ENCODE peak calls at places on chromosome 12, in six cellular contexts. One of them, this sample, is unnamed. For H3K4me1, the result is how much of the 10 kb centered on the place peaks cover.

GRCh38 chr12:96889273-96889933 is 17.7 kb upstream of the NEDD1 start:
- DNase-seq in astrocyte: peak
- DNase-seq in CD8-positive, alpha-beta T cell: no peak
- DNase-seq in cardiac muscle cell: peak
- DNase-seq in right cardiac atrium: no peak
- DNase-seq in pancreas: no peak
- DNase-seq in this sample: no peak

GRCh38 chr12:8665729-8666128 is 3.1 kb upstream of the MFAP5 start:
- DNase-seq in astrocyte: no peak
- DNase-seq in CD8-positive, alpha-beta T cell: no peak
- DNase-seq in cardiac muscle cell: no peak
- DNase-seq in right cardiac atrium: no peak
- DNase-seq in pancreas: no peak
- DNase-seq in this sample: no peak

GRCh38 chr12:118958520-118958919 is 22.8 kb upstream of the SRRM4 start:
- DNase-seq in astrocyte: no peak
- DNase-seq in CD8-positive, alpha-beta T cell: no peak
- DNase-seq in cardiac muscle cell: no peak
- DNase-seq in right cardiac atrium: no peak
- DNase-seq in pancreas: no peak
- DNase-seq in this sample: no peak

GRCh38 chr12:49873361-49873934 is 30.3 kb downstream of the FAIM2 start:
- DNase-seq in astrocyte: peak
- DNase-seq in CD8-positive, alpha-beta T cell: no peak
- DNase-seq in cardiac muscle cell: peak
- DNase-seq in right cardiac atrium: peak
- DNase-seq in pancreas: no peak
- DNase-seq in this sample: no peak

GRCh38 chr12:69613351-69613750 is 2.6 kb upstream of the LRRC10 start:
- DNase-seq in astrocyte: no peak
- DNase-seq in CD8-positive, alpha-beta T cell: no peak
- DNase-seq in cardiac muscle cell: no peak
- DNase-seq in right cardiac atrium: no peak
- DNase-seq in pancreas: no peak
- DNase-seq in this sample: no peak

GRCh38 chr12:28975564-28976340 is 173.3 kb upstream of the FAR2 start:
- DNase-seq in astrocyte: peak
- DNase-seq in CD8-positive, alpha-beta T cell: no peak
- DNase-seq in cardiac muscle cell: no peak
- DNase-seq in right cardiac atrium: no peak
- DNase-seq in pancreas: no peak
- DNase-seq in this sample: no peak

GRCh38 chr12:79688376-79689040 is 2.3 kb downstream of the PAWR start:
- DNase-seq in astrocyte: no peak
- DNase-seq in CD8-positive, alpha-beta T cell: no peak
- DNase-seq in cardiac muscle cell: no peak
- DNase-seq in right cardiac atrium: no peak
- DNase-seq in pancreas: no peak
- DNase-seq in this sample: peak

GRCh38 chr12:44972746-44973421 is 78.0 kb downstream of the DBX2 start:
- DNase-seq in astrocyte: no peak
- DNase-seq in CD8-positive, alpha-beta T cell: no peak
- DNase-seq in cardiac muscle cell: peak
- DNase-seq in right cardiac atrium: no peak
- DNase-seq in pancreas: no peak
- DNase-seq in this sample: peak

GRCh38 chr12:69214169-69214568 is 25.2 kb upstream of the CPSF6 start:
- DNase-seq in astrocyte: no peak
- DNase-seq in CD8-positive, alpha-beta T cell: no peak
- DNase-seq in cardiac muscle cell: no peak
- DNase-seq in right cardiac atrium: no peak
- DNase-seq in pancreas: no peak
- DNase-seq in this sample: no peak

GRCh38 chr12:130367003-130367402 is 29.3 kb downstream of the PIWIL1 start:
- DNase-seq in astrocyte: no peak
- DNase-seq in CD8-positive, alpha-beta T cell: no peak
- DNase-seq in cardiac muscle cell: no peak
- DNase-seq in right cardiac atrium: no peak
- DNase-seq in pancreas: no peak
- DNase-seq in this sample: no peak

GRCh38 chr12:124456133-124456651 is 111.2 kb downstream of the NCOR2 start:
- DNase-seq in astrocyte: no peak
- DNase-seq in CD8-positive, alpha-beta T cell: no peak
- DNase-seq in cardiac muscle cell: no peak
- DNase-seq in right cardiac atrium: no peak
- DNase-seq in pancreas: peak
- DNase-seq in this sample: no peak

GRCh38 chr12:122042910-122043309 is 21.2 kb downstream of the BCL7A start:
- DNase-seq in astrocyte: no peak
- DNase-seq in CD8-positive, alpha-beta T cell: no peak
- DNase-seq in cardiac muscle cell: no peak
- DNase-seq in right cardiac atrium: no peak
- DNase-seq in pancreas: no peak
- DNase-seq in this sample: no peak

GRCh38 chr12:62210422-62210821 is 49.8 kb upstream of the USP15 start:
- DNase-seq in astrocyte: peak
- DNase-seq in CD8-positive, alpha-beta T cell: peak
- DNase-seq in cardiac muscle cell: peak
- DNase-seq in right cardiac atrium: peak
- DNase-seq in pancreas: no peak
- DNase-seq in this sample: peak

GRCh38 chr12:59372971-59373370 is 222.9 kb upstream of the SLC16A7 start:
- DNase-seq in astrocyte: peak
- DNase-seq in CD8-positive, alpha-beta T cell: no peak
- DNase-seq in cardiac muscle cell: peak
- DNase-seq in right cardiac atrium: no peak
- DNase-seq in pancreas: no peak
- DNase-seq in this sample: no peak

GRCh38 chr12:51888316-51889215 is 663 bp downstream of the ANKRD33 start:
- DNase-seq in astrocyte: no peak
- DNase-seq in CD8-positive, alpha-beta T cell: no peak
- DNase-seq in cardiac muscle cell: no peak
- DNase-seq in right cardiac atrium: no peak
- DNase-seq in pancreas: peak
- DNase-seq in this sample: no peak
- H3K4me1 ChIP-seq in astrocyte: under half
- H3K4me1 ChIP-seq in CD8-positive, alpha-beta T cell: under half
- H3K4me1 ChIP-seq in cardiac muscle cell: under half
- H3K4me1 ChIP-seq in right cardiac atrium: under half
- H3K4me1 ChIP-seq in pancreas: under half
- H3K4me1 ChIP-seq in this sample: under half

GRCh38 chr12:54195080-54195479 is 6.3 kb upstream of the SMUG1 start:
- DNase-seq in astrocyte: no peak
- DNase-seq in CD8-positive, alpha-beta T cell: no peak
- DNase-seq in cardiac muscle cell: no peak
- DNase-seq in right cardiac atrium: no peak
- DNase-seq in pancreas: no peak
- DNase-seq in this sample: no peak

GRCh38 chr12:54195736-54196347 is 7.1 kb upstream of the SMUG1 start:
- DNase-seq in astrocyte: peak
- DNase-seq in CD8-positive, alpha-beta T cell: no peak
- DNase-seq in cardiac muscle cell: peak
- DNase-seq in right cardiac atrium: no peak
- DNase-seq in pancreas: no peak
- DNase-seq in this sample: no peak

GRCh38 chr12:54199034-54199433 is 10.2 kb upstream of the SMUG1 start:
- DNase-seq in astrocyte: no peak
- DNase-seq in CD8-positive, alpha-beta T cell: no peak
- DNase-seq in cardiac muscle cell: no peak
- DNase-seq in right cardiac atrium: no peak
- DNase-seq in pancreas: no peak
- DNase-seq in this sample: no peak

GRCh38 chr12:54196396-54196795 is 7.6 kb upstream of the SMUG1 start:
- DNase-seq in astrocyte: no peak
- DNase-seq in CD8-positive, alpha-beta T cell: no peak
- DNase-seq in cardiac muscle cell: no peak
- DNase-seq in right cardiac atrium: no peak
- DNase-seq in pancreas: no peak
- DNase-seq in this sample: no peak

GRCh38 chr12:54197037-54197909 is 8.5 kb upstream of the SMUG1 start:
- DNase-seq in astrocyte: peak
- DNase-seq in CD8-positive, alpha-beta T cell: no peak
- DNase-seq in cardiac muscle cell: no peak
- DNase-seq in right cardiac atrium: no peak
- DNase-seq in pancreas: no peak
- DNase-seq in this sample: no peak
- H3K4me1 ChIP-seq in astrocyte: under half
- H3K4me1 ChIP-seq in CD8-positive, alpha-beta T cell: under half
- H3K4me1 ChIP-seq in cardiac muscle cell: under half
- H3K4me1 ChIP-seq in right cardiac atrium: under half
- H3K4me1 ChIP-seq in pancreas: under half
- H3K4me1 ChIP-seq in this sample: under half

DNA sequence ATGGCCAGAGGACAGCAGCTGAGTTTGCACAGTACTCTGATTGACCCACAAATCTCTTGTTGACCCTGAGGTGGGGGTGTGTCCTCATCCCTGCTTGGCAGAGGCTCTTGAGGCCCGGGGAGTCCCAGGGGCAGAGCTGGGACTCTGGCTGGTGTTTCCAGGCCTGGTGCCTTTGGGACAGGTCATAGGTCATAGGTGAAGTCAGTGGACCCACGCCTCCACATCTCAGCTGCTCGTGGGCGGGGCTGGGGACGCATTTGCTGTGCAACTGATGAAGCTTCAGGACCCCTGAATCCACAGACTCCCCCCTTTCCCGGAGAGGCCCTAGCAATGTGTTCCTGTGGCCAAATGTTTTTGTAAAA is 404 bp upstream of the CACNA2D4 start:
- DNase-seq in astrocyte: no peak
- DNase-seq in CD8-positive, alpha-beta T cell: peak
- DNase-seq in cardiac muscle cell: no peak
- DNase-seq in right cardiac atrium: no peak
- DNase-seq in pancreas: no peak
- DNase-seq in this sample: no peak
- H3K4me1 ChIP-seq in astrocyte: under half
- H3K4me1 ChIP-seq in CD8-positive, alpha-beta T cell: under half
- H3K4me1 ChIP-seq in cardiac muscle cell: under half
- H3K4me1 ChIP-seq in right cardiac atrium: under half
- H3K4me1 ChIP-seq in pancreas: under half
- H3K4me1 ChIP-seq in this sample: under half

GRCh38 chr12:110667671-110668070 is 21.2 kb downstream of the HVCN1 start:
- DNase-seq in astrocyte: no peak
- DNase-seq in CD8-positive, alpha-beta T cell: no peak
- DNase-seq in cardiac muscle cell: no peak
- DNase-seq in right cardiac atrium: no peak
- DNase-seq in pancreas: no peak
- DNase-seq in this sample: no peak

GRCh38 chr12:110666892-110667291 is 22.0 kb downstream of the HVCN1 start:
- DNase-seq in astrocyte: no peak
- DNase-seq in CD8-positive, alpha-beta T cell: no peak
- DNase-seq in cardiac muscle cell: no peak
- DNase-seq in right cardiac atrium: no peak
- DNase-seq in pancreas: no peak
- DNase-seq in this sample: no peak

GRCh38 chr12:110670161-110670701 is 18.7 kb downstream of the HVCN1 start:
- DNase-seq in astrocyte: no peak
- DNase-seq in CD8-positive, alpha-beta T cell: peak
- DNase-seq in cardiac muscle cell: no peak
- DNase-seq in right cardiac atrium: no peak
- DNase-seq in pancreas: no peak
- DNase-seq in this sample: peak

GRCh38 chr12:110669193-110669502 is 19.8 kb downstream of the HVCN1 start:
- DNase-seq in astrocyte: no peak
- DNase-seq in CD8-positive, alpha-beta T cell: no peak
- DNase-seq in cardiac muscle cell: no peak
- DNase-seq in right cardiac atrium: no peak
- DNase-seq in pancreas: no peak
- DNase-seq in this sample: no peak

GRCh38 chr12:110668480-110669192 is 20.3 kb downstream of the HVCN1 start:
- DNase-seq in astrocyte: no peak
- DNase-seq in CD8-positive, alpha-beta T cell: no peak
- DNase-seq in cardiac muscle cell: no peak
- DNase-seq in right cardiac atrium: no peak
- DNase-seq in pancreas: no peak
- DNase-seq in this sample: no peak
- H3K4me1 ChIP-seq in astrocyte: under half
- H3K4me1 ChIP-seq in CD8-positive, alpha-beta T cell: under half
- H3K4me1 ChIP-seq in cardiac muscle cell: under half
- H3K4me1 ChIP-seq in right cardiac atrium: under half
- H3K4me1 ChIP-seq in pancreas: under half
- H3K4me1 ChIP-seq in this sample: under half

GRCh38 chr12:132972374-132972773 is 13.8 kb upstream of the ZNF26 start:
- DNase-seq in astrocyte: no peak
- DNase-seq in CD8-positive, alpha-beta T cell: no peak
- DNase-seq in cardiac muscle cell: no peak
- DNase-seq in right cardiac atrium: no peak
- DNase-seq in pancreas: no peak
- DNase-seq in this sample: no peak

GRCh38 chr12:132966676-132967415 is 10.7 kb upstream of the ZNF605 start:
- DNase-seq in astrocyte: no peak
- DNase-seq in CD8-positive, alpha-beta T cell: no peak
- DNase-seq in cardiac muscle cell: no peak
- DNase-seq in right cardiac atrium: no peak
- DNase-seq in pancreas: no peak
- DNase-seq in this sample: no peak

GRCh38 chr12:132965796-132966195 is 9.7 kb upstream of the ZNF605 start:
- DNase-seq in astrocyte: no peak
- DNase-seq in CD8-positive, alpha-beta T cell: no peak
- DNase-seq in cardiac muscle cell: no peak
- DNase-seq in right cardiac atrium: no peak
- DNase-seq in pancreas: no peak
- DNase-seq in this sample: no peak

GRCh38 chr12:132967736-132968135 is 11.6 kb upstream of the ZNF605 start:
- DNase-seq in astrocyte: no peak
- DNase-seq in CD8-positive, alpha-beta T cell: no peak
- DNase-seq in cardiac muscle cell: no peak
- DNase-seq in right cardiac atrium: no peak
- DNase-seq in pancreas: no peak
- DNase-seq in this sample: no peak
- H3K4me1 ChIP-seq in astrocyte: under half
- H3K4me1 ChIP-seq in CD8-positive, alpha-beta T cell: under half
- H3K4me1 ChIP-seq in cardiac muscle cell: under half
- H3K4me1 ChIP-seq in right cardiac atrium: under half
- H3K4me1 ChIP-seq in pancreas: under half
- H3K4me1 ChIP-seq in this sample: under half